ENCODE peak calls at places on chromosomes 1 and 21, in four cellular contexts. Q, M, P and R are unnamed samples.

GRCh38 chr1:158177705-158178450 is 2.8 kb upstream of the CD1D start:
- DNase-seq in Q (peak), M (peak), P (peak), R (peak)

GRCh38 chr1:167950569-167950968 is 13.7 kb upstream of the MPC2 start:
- DNase-seq in P (no peak), Q (no peak), M (no peak), R (no peak)

GRCh38 chr1:38925381-38925780 is 16.2 kb downstream of the RHBDL2 start:
- DNase-seq in Q (no peak), M (no peak), P (no peak), R (no peak)

GRCh38 chr1:60903591-60903990 is 178.8 kb upstream of the NFIA start:
- DNase-seq in Q (no peak), M (no peak), P (no peak), R (no peak)

GRCh38 chr1:219128957-219129356 is 44.7 kb upstream of the LYPLAL1 start:
- DNase-seq in M (no peak), P (no peak), Q (no peak), R (no peak)

GRCh38 chr1:40133122-40133665 is 28.0 kb upstream of the RLF start:
- DNase-seq in M (no peak), Q (peak), P (no peak), R (no peak)

GRCh38 chr1:116666747-116667576 is 571 bp downstream of the IGSF3 start:
- DNase-seq in M (no peak), P (no peak), Q (no peak), R (peak)

GRCh38 chr1:44655609-44656008 is 18.7 kb downstream of the TMEM53 start:
- DNase-seq in P (peak), Q (no peak), M (peak), R (no peak)

GRCh38 chr1:234214129-234214910 is 158.9 kb upstream of the COA6 start:
- DNase-seq in P (peak), M (no peak), Q (peak), R (no peak)

GRCh38 chr21:45631540-45631939 is 12.0 kb upstream of the PCBP3 start:
- DNase-seq in M (no peak), Q (no peak), P (peak), R (no peak)

GRCh38 chr1:43979528-43980254 is 681 bp downstream of the B4GALT2 start:
- DNase-seq in M (peak), Q (peak), P (no peak), R (peak)

GRCh38 chr21:25934771-25935224 is 200.0 kb downstream of the GABPA start:
- DNase-seq in Q (peak), M (peak), P (no peak), R (peak)

GRCh38 chr21:36902793-36903192 is 63.7 kb downstream of the HLCS start:
- DNase-seq in Q (peak), P (no peak), M (peak), R (no peak)

GRCh38 chr1:31166462-31166861 is 73.2 kb downstream of the NKAIN1 start:
- DNase-seq in M (no peak), Q (no peak), P (peak), R (no peak)

GRCh38 chr1:52057245-52057644 is 1.1 kb downstream of the BTF3L4 start:
- DNase-seq in Q (no peak), P (no peak), M (no peak), R (no peak)

GRCh38 chr1:203282720-203283542 is 22.4 kb upstream of the BTG2 start:
- DNase-seq in P (no peak), Q (no peak), M (no peak), R (no peak)

GRCh38 chr1:19703280-19703679 is 38.6 kb downstream of the HTR6 start:
- DNase-seq in Q (no peak), P (no peak), M (no peak), R (no peak)

GRCh38 chr1:229440821-229441537 is 7.1 kb upstream of the ACTA1 start:
- DNase-seq in Q (peak), M (peak), P (no peak), R (no peak)

GRCh38 chr1:172928412-172928811 is 122.3 kb downstream of the TNFSF18 start:
- DNase-seq in P (no peak), M (peak), Q (peak), R (peak)

GRCh38 chr1:212561501-212561931 is 47.0 kb upstream of the ATF3 start:
- DNase-seq in M (peak), Q (peak), P (no peak), R (peak)

GRCh38 chr1:175793617-175794016 is 50.2 kb upstream of the TNR start:
- DNase-seq in P (no peak), Q (no peak), M (no peak), R (no peak)

GRCh38 chr1:199955235-199955634 is 72.3 kb upstream of the NR5A2 start:
- DNase-seq in Q (no peak), M (no peak), P (no peak), R (no peak)

GRCh38 chr1:52487632-52488031 is 65.3 kb downstream of the TUT4 start:
- DNase-seq in Q (no peak), M (no peak), P (no peak), R (no peak)

GRCh38 chr21:29873908-29874307 is 65.9 kb downstream of the GRIK1 start:
- DNase-seq in M (no peak), Q (no peak), P (peak), R (no peak)

GRCh38 chr1:63523738-63524137 is 413 bp downstream of the EFCAB7 start:
- DNase-seq in P (no peak), Q (no peak), M (no peak), R (no peak)

GRCh38 chr1:196466656-196467055 is 141.6 kb downstream of the KCNT2 start:
- DNase-seq in P (no peak), M (peak), Q (peak), R (peak)

GRCh38 chr1:75855010-75855409 is 58.3 kb downstream of the MSH4 start:
- DNase-seq in Q (peak), M (peak), P (no peak), R (no peak)

GRCh38 chr1:66747500-66747899 is 4.8 kb upstream of the DYNLT5 start:
- DNase-seq in P (no peak), Q (peak), M (peak), R (no peak)

GRCh38 chr1:29322147-29322694 is 85.9 kb downstream of the PTPRU start:
- DNase-seq in M (no peak), Q (no peak), P (no peak), R (no peak)

GRCh38 chr1:29322861-29323585 is 86.7 kb downstream of the PTPRU start:
- DNase-seq in Q (no peak), M (no peak), P (no peak), R (no peak)

GRCh38 chr1:29324202-29324601 is 87.9 kb downstream of the PTPRU start:
- DNase-seq in P (peak), Q (no peak), M (no peak), R (no peak)

GRCh38 chr1:29324771-29325351 is 88.5 kb downstream of the PTPRU start:
- DNase-seq in M (no peak), Q (no peak), P (peak), R (no peak)

DNA sequence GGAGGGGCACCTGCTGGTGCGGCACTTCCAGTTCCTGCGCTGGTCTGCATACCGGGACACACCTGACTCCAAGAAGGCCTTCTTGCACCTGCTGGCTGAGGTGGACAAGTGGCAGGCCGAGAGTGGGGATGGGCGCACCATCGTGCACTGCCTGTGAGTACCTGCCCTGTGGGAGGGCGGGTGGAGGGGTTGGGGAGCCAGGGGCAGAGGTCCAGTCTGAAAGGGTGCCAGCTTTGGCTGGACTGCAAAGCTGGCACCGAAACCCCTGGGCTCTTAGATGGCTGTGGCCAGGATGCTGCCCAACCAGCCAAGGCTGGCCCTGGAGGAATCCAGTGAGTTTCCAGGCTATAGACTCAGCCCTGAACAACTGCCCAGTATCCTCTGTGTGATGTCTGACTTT is 87.3 kb downstream of the PTPRU start:
- DNase-seq in M (no peak), Q (no peak), P (no peak), R (no peak)
- H3K4me2 ChIP-seq in M (no peak), Q (no peak), P (no peak), R (no peak)

GRCh38 chr1:32223683-32224082 is 1.5 kb downstream of the EIF3I start:
- DNase-seq in Q (no peak), M (peak), P (no peak), R (no peak)

GRCh38 chr1:32220746-32221580 is 1.2 kb downstream of the TMEM234 start:
- DNase-seq in P (no peak), M (no peak), Q (no peak), R (no peak)

GRCh38 chr1:32224285-32224684 is 2.1 kb downstream of the EIF3I start:
- DNase-seq in Q (no peak), P (no peak), M (no peak), R (no peak)

GRCh38 chr1:32221581-32221979 is 573 bp downstream of the TMEM234 start:
- DNase-seq in M (peak), P (no peak), Q (no peak), R (no peak)

DNA sequence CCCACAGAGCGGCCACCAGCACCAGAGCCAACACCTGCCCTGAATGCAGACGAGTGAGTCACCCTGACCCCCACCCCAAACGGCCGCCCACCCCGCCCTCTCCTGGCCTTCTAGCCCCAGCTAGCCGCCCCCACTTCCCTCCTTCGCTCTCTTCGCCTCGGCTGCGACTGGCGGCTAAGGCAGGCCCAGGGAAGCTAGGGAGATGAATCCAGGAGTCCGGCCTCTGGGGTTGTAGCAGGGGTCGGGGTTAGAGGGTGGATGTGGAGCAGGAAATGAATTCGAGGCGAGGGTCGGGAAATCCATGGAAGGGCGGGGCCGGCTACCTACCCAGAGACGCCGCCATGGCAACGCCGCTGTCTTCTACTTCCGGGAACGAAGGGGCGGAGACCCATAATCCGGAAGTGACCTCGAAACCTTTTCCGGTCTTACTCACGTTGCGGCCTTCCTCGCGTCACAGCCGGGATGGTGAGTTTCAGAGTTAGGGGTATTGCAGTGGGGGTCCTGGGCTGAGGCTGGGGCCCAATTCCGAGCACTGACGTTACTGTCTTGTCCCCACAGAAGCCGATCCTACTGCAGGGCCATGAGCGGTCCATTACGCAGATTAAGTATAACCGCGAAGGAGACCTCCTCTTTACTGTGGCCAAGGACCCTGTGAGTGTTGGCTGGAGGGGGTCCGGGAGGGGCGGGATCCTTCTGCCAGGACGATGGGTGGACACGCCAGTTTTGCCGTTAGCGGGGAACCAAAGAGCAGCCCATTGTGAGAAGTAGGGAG is at the start of the genes EIF3I and TMEM234:
- DNase-seq in P (peak), Q (peak), M (peak), R (peak)
- H3K23ac ChIP-seq in P (no peak), Q (peak), M (no peak), R (no peak)

GRCh38 chr1:119631433-119632102 is 16.5 kb downstream of the ZNF697 start:
- DNase-seq in Q (peak), P (peak), M (peak), R (peak)

GRCh38 chr1:119633575-119634325 is 14.3 kb downstream of the ZNF697 start:
- DNase-seq in P (no peak), M (no peak), Q (no peak), R (no peak)

GRCh38 chr1:119632836-119633235 is 15.2 kb downstream of the ZNF697 start:
- DNase-seq in Q (no peak), M (no peak), P (no peak), R (no peak)

GRCh38 chr1:119632103-119632490 is 16.0 kb downstream of the ZNF697 start:
- DNase-seq in Q (no peak), P (no peak), M (no peak), R (no peak)

GRCh38 chr1:119631086-119631432 is 17.0 kb downstream of the ZNF697 start:
- DNase-seq in Q (no peak), P (no peak), M (no peak), R (no peak)
- H2AFZ ChIP-seq in Q (peak), P (no peak), M (no peak), R (peak)

DNA sequence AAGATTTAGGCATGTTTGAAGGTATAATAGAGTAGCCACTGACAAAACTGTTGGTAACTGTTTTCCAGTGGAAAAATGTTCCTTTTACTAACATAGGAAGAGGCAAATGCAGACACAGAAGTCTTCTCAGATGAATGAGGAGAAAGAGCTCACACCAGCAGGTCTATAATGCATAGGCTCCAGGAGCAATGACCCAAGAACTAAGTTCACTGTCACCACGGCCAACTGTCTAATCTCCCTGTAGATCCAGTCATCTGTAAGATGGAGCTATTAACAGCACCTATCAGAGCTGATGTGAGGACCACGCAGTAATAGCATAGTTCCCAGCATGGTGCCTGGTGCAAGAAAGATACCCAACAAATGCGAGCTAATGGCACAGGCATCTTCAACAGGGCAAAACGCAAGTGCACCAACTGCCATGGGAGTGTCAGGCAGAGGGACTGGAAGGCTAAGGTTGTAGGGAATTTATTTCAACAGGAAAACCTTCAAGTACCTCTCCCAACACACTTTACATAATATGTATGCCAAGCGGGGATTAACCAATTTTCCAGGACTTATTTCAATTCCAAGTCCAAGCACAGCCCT is 12.9 kb downstream of the GNB1 start:
- DNase-seq in M (no peak), Q (no peak), P (no peak), R (no peak)
- H3K4me2 ChIP-seq in M (no peak), Q (no peak), P (no peak), R (no peak)

DNA sequence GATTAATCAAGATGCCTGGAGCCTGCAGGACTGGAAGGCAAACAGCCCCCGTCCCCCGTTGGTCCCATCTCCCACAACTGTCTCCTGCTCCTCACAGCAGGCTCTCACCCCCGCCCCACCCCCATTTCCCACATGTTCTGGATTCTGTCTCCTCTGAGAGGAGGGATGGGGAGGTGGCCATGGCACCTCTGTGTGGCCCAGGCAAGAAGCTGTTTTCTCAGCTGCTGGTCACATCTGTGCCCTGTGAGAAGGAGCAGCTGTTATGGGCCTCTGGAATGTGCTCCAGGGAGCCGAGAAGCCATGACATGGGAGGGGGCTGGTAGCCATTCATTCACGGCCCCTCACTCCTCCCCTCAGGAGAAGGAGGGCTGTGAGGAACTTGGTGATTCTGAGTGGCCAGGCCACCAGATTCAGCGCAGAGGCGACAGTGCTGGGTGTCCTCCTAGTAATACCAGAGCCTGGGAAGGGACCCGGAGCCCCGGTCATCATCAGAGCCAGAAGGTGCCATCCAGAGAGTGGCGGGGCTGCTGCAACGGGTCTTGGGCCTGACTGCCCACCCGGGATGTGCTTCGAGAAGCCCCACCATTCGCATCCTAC is 1.4 kb downstream of the NES start:
- DNase-seq in Q (peak), P (peak), M (peak), R (no peak)
- H3K23ac ChIP-seq in Q (peak), P (no peak), M (no peak), R (no peak)

GRCh38 chr1:225426395-225427248 is 1.2 kb downstream of the LBR start:
- DNase-seq in P (no peak), M (peak), Q (peak), R (no peak)
- H2AFZ ChIP-seq in P (no peak), M (no peak), Q (peak), R (no peak)